ENCODE peak calls at places on chromosomes 16 and 17, in seven cellular contexts. M is esophagus squamous epithelium, E is SK-N-SH, P is AG04450, A is heart right ventricle, Z is endothelial cell of umbilical vein, D is PC-3. H is an unnamed sample.

GRCh38 chr17:66468241-66469087 is 166.1 kb downstream of the PRKCA start:
- DNase-seq in M (no peak), E (no peak), P (no peak), A (no peak), Z (peak; percentile 51), D (peak; percentile 26), H (no peak)

GRCh38 chr17:71500761-71501555 is 619.9 kb upstream of the SOX9 start:
- DNase-seq in M (no peak), E (no peak), P (no peak), A (no peak), Z (no peak), D (peak; percentile 11), H (no peak)

GRCh38 chr16:77761204-77761603 is 27.2 kb upstream of the VAT1L start:
- DNase-seq in M (no peak), E (no peak), P (no peak), A (no peak), Z (no peak), D (no peak), H (no peak)

GRCh38 chr17:72334205-72334604 is 213.4 kb downstream of the SOX9 start:
- DNase-seq in M (no peak), E (no peak), P (peak; percentile 60), A (no peak), Z (no peak), D (no peak), H (no peak)

GRCh38 chr16:88651276-88651988 is 579 bp upstream of the CYBA start:
- DNase-seq in M (peak; percentile 68), E (peak; percentile 65), P (no peak), A (peak; percentile 54), Z (no peak), D (no peak), H (peak; percentile 44)

GRCh38 chr17:36068524-36068923 is 4.5 kb downstream of the CCL18 start:
- DNase-seq in M (no peak), E (no peak), P (no peak), A (no peak), Z (no peak), D (no peak), H (no peak)

GRCh38 chr16:85667261-85667660 is 21.5 kb downstream of the GINS2 start:
- DNase-seq in M (no peak), E (no peak), P (no peak), A (no peak), Z (no peak), D (no peak), H (no peak)

GRCh38 chr17:78300962-78301820 is 58.7 kb downstream of the SOCS3 start:
- DNase-seq in M (no peak), E (no peak), P (no peak), A (no peak), Z (no peak), D (peak; percentile 61), H (no peak)

GRCh38 chr17:14784997-14785696 is 480.0 kb downstream of the PMP22 start:
- DNase-seq in M (no peak), E (no peak), P (no peak), A (no peak), Z (no peak), D (peak; percentile 48), H (peak; percentile 34)

GRCh38 chr16:66612422-66612821 is 7.9 kb downstream of the CMTM3 start:
- DNase-seq in M (no peak), E (no peak), P (no peak), A (no peak), Z (no peak), D (no peak), H (no peak)

GRCh38 chr17:68435876-68436842 is 21.1 kb downstream of the WIPI1 start:
- DNase-seq in M (no peak), E (peak; percentile 80), P (peak; percentile 52), A (peak; percentile 58), Z (peak; percentile 83), D (peak; percentile 89), H (peak; percentile 87)

GRCh38 chr17:81843713-81844326 is 9.0 kb upstream of the PPP1R27 start:
- DNase-seq in M (no peak), E (no peak), P (no peak), A (no peak), Z (no peak), D (no peak), H (no peak)

GRCh38 chr17:27403480-27404005 is 52.7 kb upstream of the KSR1 start:
- DNase-seq in M (no peak), E (no peak), P (no peak), A (no peak), Z (no peak), D (no peak), H (no peak)

GRCh38 chr17:47741793-47742145 is 8.7 kb downstream of the TBX21 start:
- DNase-seq in M (no peak), E (no peak), P (no peak), A (no peak), Z (no peak), D (peak; percentile 43), H (no peak)

GRCh38 chr17:47744168-47745036 is 11.4 kb downstream of the TBX21 start:
- DNase-seq in M (no peak), E (no peak), P (no peak), A (no peak), Z (no peak), D (no peak), H (no peak)

GRCh38 chr17:47741109-47741792 is 8.2 kb downstream of the TBX21 start:
- DNase-seq in M (no peak), E (no peak), P (no peak), A (no peak), Z (no peak), D (no peak), H (no peak)

GRCh38 chr17:47745037-47745380 is 12.0 kb downstream of the TBX21 start:
- DNase-seq in M (no peak), E (no peak), P (no peak), A (no peak), Z (no peak), D (no peak), H (no peak)

GRCh38 chr17:47742319-47743181 is 9.5 kb downstream of the TBX21 start:
- DNase-seq in M (no peak), E (peak; percentile 95), P (no peak), A (peak; percentile 39), Z (no peak), D (peak; percentile 15), H (peak; percentile 79)
- TF ChIP-seq CTCF in M (no peak), E (peak; percentile 61), P (peak; percentile 32), A (peak; percentile 36), Z (peak; percentile 35), D (peak; percentile 66), H (peak; percentile 94)

DNA sequence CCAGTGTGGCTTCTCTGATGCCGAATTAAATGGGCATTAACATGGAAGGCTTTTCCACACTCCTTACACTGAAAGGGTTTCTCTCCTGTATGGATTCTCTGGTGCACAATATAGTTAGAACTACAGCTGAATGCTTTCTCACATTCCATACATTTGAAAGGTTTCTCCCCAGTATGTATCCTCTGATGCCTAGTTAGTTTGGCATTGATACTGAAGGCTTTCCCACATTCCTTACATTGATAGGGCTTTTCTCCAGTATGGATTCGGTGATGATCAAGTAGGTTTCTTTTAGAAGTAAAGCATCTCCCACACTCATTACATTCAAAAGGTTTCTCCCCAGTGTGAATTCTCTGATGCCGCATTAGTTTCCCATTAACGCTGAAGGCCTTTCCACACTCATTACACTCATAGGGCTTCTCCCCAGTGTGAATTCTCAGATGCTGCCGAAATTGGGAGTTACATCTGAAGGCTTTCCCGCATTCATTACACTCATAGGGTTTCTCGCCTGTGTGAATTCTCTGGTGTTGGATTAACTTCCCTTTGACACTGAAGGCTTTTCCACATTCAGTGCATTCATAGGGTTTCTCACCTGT is 6.5 kb upstream of the TLE7 start:
- DNase-seq in M (no peak), E (no peak), P (no peak), A (no peak), Z (no peak), D (no peak), H (no peak)
- H3K9me3 ChIP-seq in M (peaks cover 99% of the 10 kb centered on the region), E (peaks cover 42% of the 10 kb centered on the region), P (peaks cover 70% of the 10 kb centered on the region), A (peaks cover 40% of the 10 kb centered on the region), Z (peaks cover 17% of the 10 kb centered on the region), D (peaks cover 34% of the 10 kb centered on the region), H (peaks cover 30% of the 10 kb centered on the region)

GRCh38 chr16:49273771-49274170 is 7.9 kb downstream of the CBLN1 start:
- DNase-seq in M (no peak), E (no peak), P (no peak), A (no peak), Z (no peak), D (no peak), H (no peak)
- H3K27me3 ChIP-seq in M (peaks cover 22% of the 10 kb centered on the region), E (no peaks in the 10 kb centered on the region), P (peaks cover 31% of the 10 kb centered on the region), A (peaks cover 81% of the 10 kb centered on the region), Z (peaks cover 36% of the 10 kb centered on the region), D (peaks cover 34% of the 10 kb centered on the region), H (no peaks in the 10 kb centered on the region)

DNA sequence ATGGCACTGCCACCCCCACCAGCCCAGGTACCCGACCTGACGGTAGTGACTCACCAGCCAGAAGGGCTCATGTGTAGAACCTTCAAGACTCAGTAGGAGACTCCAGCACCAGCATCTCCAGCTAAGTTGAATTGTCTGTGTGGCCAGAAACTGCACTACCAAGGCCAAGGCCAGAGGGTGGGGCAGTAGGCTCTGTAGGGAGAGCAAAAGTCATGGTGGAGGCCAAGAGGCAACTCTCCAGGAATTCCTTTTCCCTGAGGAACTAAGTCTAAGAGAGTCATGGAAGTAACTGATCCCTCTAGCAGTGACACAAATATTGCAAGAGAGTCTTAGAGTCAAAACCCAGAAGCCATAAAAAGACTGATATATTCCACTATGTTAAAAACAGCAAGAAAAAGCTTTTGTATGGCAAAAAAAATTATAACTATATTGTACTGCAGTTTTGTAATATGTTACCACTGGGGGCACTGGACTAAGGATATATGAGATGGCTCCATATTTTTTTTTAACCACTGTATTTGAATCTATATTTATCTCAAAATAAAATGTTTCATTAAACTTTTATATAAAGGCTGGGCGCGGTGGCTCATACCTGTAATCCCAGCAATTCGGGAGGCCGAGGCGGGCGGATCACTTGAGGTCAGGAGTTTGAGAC is 30.2 kb upstream of the GUCY2D start:
- DNase-seq in M (no peak), E (no peak), P (no peak), A (peak; percentile 16), Z (no peak), D (no peak), H (no peak)
- TF ChIP-seq CTCF in M (no peak), E (peak; percentile 56), P (peak; percentile 46), A (no peak), Z (no peak), D (peak; percentile 32), H (no peak)